ENCODE peak calls at places on chromosomes 12 and 14, in four cellular contexts. L, D, T and A are unnamed samples.

GRCh38 chr14:69363055-69363454 is 35.0 kb downstream of the ERH start:
- DNase-seq in L (peak), T (no peak), D (no peak), A (peak)

GRCh38 chr12:29439506-29439905 is 58.0 kb downstream of the OVCH1 start:
- DNase-seq in D (no peak), L (no peak), T (no peak), A (no peak)

GRCh38 chr12:1126089-1126488 is 135.1 kb downstream of the ERC1 start:
- DNase-seq in L (no peak), T (no peak), D (no peak), A (no peak)

GRCh38 chr14:105356927-105357326 is 41.4 kb upstream of the TEX22 start:
- DNase-seq in D (no peak), T (no peak), L (no peak), A (no peak)

GRCh38 chr12:52125499-52125900 is 46.0 kb downstream of the SMIM41 start:
- DNase-seq in L (no peak), D (no peak), T (peak), A (no peak)

GRCh38 chr12:105212431-105212830 is 23.5 kb downstream of the APPL2 start:
- DNase-seq in L (no peak), T (peak), D (no peak), A (no peak)

GRCh38 chr12:76518699-76519098 is 40.9 kb downstream of the OSBPL8 start:
- DNase-seq in D (no peak), L (no peak), T (no peak), A (no peak)

GRCh38 chr12:13002301-13003097 is 2.4 kb upstream of the HEBP1 start:
- DNase-seq in D (no peak), T (no peak), L (no peak), A (no peak)

GRCh38 chr14:71645656-71646055 is 286.6 kb upstream of the RGS6 start:
- DNase-seq in L (no peak), D (no peak), T (peak), A (no peak)

GRCh38 chr14:70721542-70721941 is 79.8 kb downstream of the TTC9 start:
- DNase-seq in T (peak), D (no peak), L (peak), A (peak)

GRCh38 chr12:120290541-120291312 is 976 bp downstream of the RNU4-2 start:
- DNase-seq in T (no peak), D (no peak), L (peak), A (peak)

GRCh38 chr12:119115296-119115905 is 63.3 kb upstream of the HSPB8 start:
- DNase-seq in D (peak), L (peak), T (peak), A (peak)

GRCh38 chr14:59161571-59162175 is 26.8 kb upstream of the DAAM1 start:
- DNase-seq in D (peak), T (peak), L (peak), A (peak)

GRCh38 chr12:26648584-26648983 is 184.4 kb downstream of the ITPR2 start:
- DNase-seq in T (peak), D (peak), L (no peak), A (no peak)

GRCh38 chr14:31122098-31122611 is 85.4 kb downstream of the HECTD1 start:
- DNase-seq in T (peak), L (no peak), D (no peak), A (no peak)

GRCh38 chr12:67237231-67237630 is 31.9 kb upstream of the CAND1 start:
- DNase-seq in T (no peak), D (no peak), L (peak), A (no peak)

GRCh38 chr12:100372846-100373245 is 16.0 kb downstream of the SLC17A8 start:
- DNase-seq in D (no peak), L (no peak), T (peak), A (no peak)

GRCh38 chr14:49767473-49768300 is at the start of gene KLHDC2:
- DNase-seq in T (peak), L (peak), D (peak), A (peak)

GRCh38 chr14:89185919-89186849 is 230.8 kb downstream of the FOXN3 start:
- DNase-seq in L (no peak), D (peak), T (peak), A (peak)

GRCh38 chr14:99157676-99158075 is 114.3 kb downstream of the BCL11B start:
- DNase-seq in L (no peak), D (no peak), T (no peak), A (no peak)

GRCh38 chr12:100794441-100795192 is at the start of gene ANO4:
- DNase-seq in T (no peak), D (no peak), L (no peak), A (peak)

GRCh38 chr14:59360923-59361794 is 104.0 kb downstream of the GPR135 start:
- DNase-seq in D (peak), T (peak), L (peak), A (peak)

GRCh38 chr12:45010051-45010450 is 40.8 kb downstream of the DBX2 start:
- DNase-seq in L (no peak), D (peak), T (no peak), A (no peak)

GRCh38 chr12:76952995-76953394 is 74.2 kb upstream of the CSRP2 start:
- DNase-seq in L (no peak), D (peak), T (no peak), A (peak)

GRCh38 chr14:106831322-106831720 is 1304.9 kb downstream of the TMEM121 start:
- DNase-seq in T (no peak), D (no peak), L (peak), A (no peak)

GRCh38 chr12:27207626-27208413 is 36.3 kb upstream of the STK38L start:
- DNase-seq in D (no peak), L (no peak), T (peak), A (no peak)